ENCODE peak calls at places on chromosomes 7 and 10, in four cellular contexts. One of them, this sample, is unnamed.

GRCh38 chr10:129416136-129416530 is 50.9 kb upstream of the MGMT start:
- DNase-seq in NCI-H774: no peak
- DNase-seq in EH: no peak
- DNase-seq in mesendoderm: no peak
- DNase-seq in this sample: no peak

GRCh38 chr7:147197006-147197405 is 1080.4 kb downstream of the CNTNAP2 start:
- DNase-seq in NCI-H774: no peak
- DNase-seq in EH: no peak
- DNase-seq in mesendoderm: no peak
- DNase-seq in this sample: no peak

GRCh38 chr10:3528271-3528670 is 256.7 kb downstream of the KLF6 start:
- DNase-seq in NCI-H774: no peak
- DNase-seq in EH: no peak
- DNase-seq in mesendoderm: no peak
- DNase-seq in this sample: no peak

GRCh38 chr10:123494409-123494808 is 171.7 kb upstream of the GPR26 start:
- DNase-seq in NCI-H774: no peak
- DNase-seq in EH: no peak
- DNase-seq in mesendoderm: no peak
- DNase-seq in this sample: no peak

GRCh38 chr7:103751476-103751875 is 238.0 kb downstream of the RELN start:
- DNase-seq in NCI-H774: no peak
- DNase-seq in EH: no peak
- DNase-seq in mesendoderm: no peak
- DNase-seq in this sample: no peak

GRCh38 chr10:100621360-100622205 is 85.8 kb downstream of the HIF1AN start:
- DNase-seq in NCI-H774: no peak
- DNase-seq in EH: peak; percentile 22
- DNase-seq in mesendoderm: no peak
- DNase-seq in this sample: no peak

GRCh38 chr7:91264924-91265681 is 870 bp downstream of the FZD1 start:
- DNase-seq in NCI-H774: peak; percentile 44
- DNase-seq in EH: peak; percentile 74
- DNase-seq in mesendoderm: peak; percentile 71
- DNase-seq in this sample: peak; percentile 77

GRCh38 chr7:70719120-70719519 is 412.8 kb upstream of the GALNT17 start:
- DNase-seq in NCI-H774: peak; percentile 47
- DNase-seq in EH: no peak
- DNase-seq in mesendoderm: no peak
- DNase-seq in this sample: no peak

GRCh38 chr7:158025651-158026600 is 561.7 kb downstream of the PTPRN2 start:
- DNase-seq in NCI-H774: no peak
- DNase-seq in EH: no peak
- DNase-seq in mesendoderm: no peak
- DNase-seq in this sample: peak; percentile 55

This sample was measured in sigmoid colon.